ENCODE peak calls at places on chromosomes 11 and 22, in eight cellular contexts. J, L, U, K, T, M, I and Y are unnamed samples.

GRCh38 chr22:38710866-38711265 is 5.1 kb downstream of the GTPBP1 start:
- DNase-seq in M (peak), I (no peak), J (no peak), U (no peak), K (no peak), T (no peak), L (no peak), Y (no peak)

GRCh38 chr11:95345651-95346050 is 114.6 kb upstream of the SESN3 start:
- DNase-seq in T (no peak), U (no peak), L (no peak), K (no peak), I (no peak), M (no peak), J (no peak), Y (no peak)

GRCh38 chr11:25163421-25163820 is 666.6 kb downstream of the LUZP2 start:
- DNase-seq in U (no peak), M (no peak), T (no peak), I (no peak), J (no peak), L (no peak), K (no peak), Y (no peak)

GRCh38 chr22:44211946-44212930 is 31.5 kb downstream of the PARVG start:
- DNase-seq in L (no peak), I (no peak), U (no peak), K (peak), M (peak), J (no peak), T (no peak), Y (no peak)

GRCh38 chr22:44020981-44021380 is 3.1 kb upstream of the PARVB start:
- DNase-seq in M (no peak), K (no peak), L (no peak), I (no peak), U (no peak), T (no peak), J (no peak), Y (no peak)

GRCh38 chr22:32255726-32256125 is 579 bp upstream of the SLC5A4 start:
- DNase-seq in T (no peak), J (no peak), K (no peak), M (no peak), L (no peak), U (no peak), I (no peak), Y (no peak)

GRCh38 chr22:48892571-48893287 is 934.9 kb downstream of the BRD1 start:
- DNase-seq in T (no peak), J (no peak), M (no peak), K (no peak), I (no peak), L (no peak), U (no peak), Y (no peak)

GRCh38 chr11:77506857-77507256 is 33.0 kb upstream of the PAK1 start:
- DNase-seq in M (no peak), I (no peak), J (no peak), U (no peak), T (no peak), K (no peak), L (no peak), Y (peak)

GRCh38 chr11:110287537-110287936 is 8.9 kb downstream of the RDX start:
- DNase-seq in M (no peak), T (no peak), U (no peak), L (no peak), J (no peak), K (no peak), I (no peak), Y (no peak)